ENCODE peak calls at places on chromosomes 5 and 9, in seven cellular contexts. One of them, this sample, is unnamed.

GRCh38 chr9:80699551-80699998 is 989.8 kb downstream of the TLE1 start:
- DNase-seq in SK-N-SH: no peak
- DNase-seq in iPS DF 6.9: no peak
- DNase-seq in GM12865: no peak
- DNase-seq in GM13976: no peak
- DNase-seq in SIG-M5: no peak
- DNase-seq in activated T-helper 1 cell treated with anti-CD3 and anti-CD28 coated beads, Interleukin-12 subunit alpha, Interleukin-12 subunit beta, Interleukin-2, Interleukin-4 antibody, amounts not matched to agents 30 ng/mL and 10 ng/mL and 1 ng/mL, durations not matched to agents 14 hours and 24 hours and 36 hours: no peak
- DNase-seq in this sample: no peak

GRCh38 chr5:8013951-8014844 is 145.2 kb downstream of the MTRR start:
- DNase-seq in activated T-helper 1 cell treated with anti-CD3 and anti-CD28 coated beads, Interleukin-12 subunit alpha, Interleukin-12 subunit beta, Interleukin-2, Interleukin-4 antibody, amounts not matched to agents 30 ng/mL and 10 ng/mL and 1 ng/mL, durations not matched to agents 14 hours and 24 hours and 36 hours: no peak
- DNase-seq in SIG-M5: no peak
- DNase-seq in SK-N-SH: no peak
- DNase-seq in iPS DF 6.9: no peak
- DNase-seq in GM13976: no peak
- DNase-seq in GM12865: no peak
- DNase-seq in this sample: no peak

GRCh38 chr5:34608368-34608767 is 47.8 kb upstream of the RAI14 start:
- DNase-seq in SK-N-SH: no peak
- DNase-seq in GM12865: no peak
- DNase-seq in activated T-helper 1 cell treated with anti-CD3 and anti-CD28 coated beads, Interleukin-12 subunit alpha, Interleukin-12 subunit beta, Interleukin-2, Interleukin-4 antibody, amounts not matched to agents 30 ng/mL and 10 ng/mL and 1 ng/mL, durations not matched to agents 14 hours and 24 hours and 36 hours: no peak
- DNase-seq in iPS DF 6.9: no peak
- DNase-seq in GM13976: no peak
- DNase-seq in SIG-M5: no peak
- DNase-seq in this sample: no peak

GRCh38 chr9:74309654-74310053 is 187.5 kb upstream of the RORB start:
- DNase-seq in SIG-M5: no peak
- DNase-seq in iPS DF 6.9: no peak
- DNase-seq in activated T-helper 1 cell treated with anti-CD3 and anti-CD28 coated beads, Interleukin-12 subunit alpha, Interleukin-12 subunit beta, Interleukin-2, Interleukin-4 antibody, amounts not matched to agents 30 ng/mL and 10 ng/mL and 1 ng/mL, durations not matched to agents 14 hours and 24 hours and 36 hours: no peak
- DNase-seq in SK-N-SH: no peak
- DNase-seq in GM12865: no peak
- DNase-seq in GM13976: no peak
- DNase-seq in this sample: no peak

GRCh38 chr5:159422371-159422770 is 92.1 kb upstream of the IL12B start:
- DNase-seq in GM12865: no peak
- DNase-seq in iPS DF 6.9: no peak
- DNase-seq in SIG-M5: no peak
- DNase-seq in SK-N-SH: no peak
- DNase-seq in activated T-helper 1 cell treated with anti-CD3 and anti-CD28 coated beads, Interleukin-12 subunit alpha, Interleukin-12 subunit beta, Interleukin-2, Interleukin-4 antibody, amounts not matched to agents 30 ng/mL and 10 ng/mL and 1 ng/mL, durations not matched to agents 14 hours and 24 hours and 36 hours: no peak
- DNase-seq in GM13976: no peak
- DNase-seq in this sample: no peak

GRCh38 chr9:98500337-98500919 is 208.3 kb downstream of the GABBR2 start:
- DNase-seq in iPS DF 6.9: no peak
- DNase-seq in SK-N-SH: no peak
- DNase-seq in GM13976: no peak
- DNase-seq in GM12865: no peak
- DNase-seq in SIG-M5: no peak
- DNase-seq in activated T-helper 1 cell treated with anti-CD3 and anti-CD28 coated beads, Interleukin-12 subunit alpha, Interleukin-12 subunit beta, Interleukin-2, Interleukin-4 antibody, amounts not matched to agents 30 ng/mL and 10 ng/mL and 1 ng/mL, durations not matched to agents 14 hours and 24 hours and 36 hours: no peak
- DNase-seq in this sample: no peak

GRCh38 chr9:122297512-122297911 is 32.8 kb downstream of the MRRF start:
- DNase-seq in activated T-helper 1 cell treated with anti-CD3 and anti-CD28 coated beads, Interleukin-12 subunit alpha, Interleukin-12 subunit beta, Interleukin-2, Interleukin-4 antibody, amounts not matched to agents 30 ng/mL and 10 ng/mL and 1 ng/mL, durations not matched to agents 14 hours and 24 hours and 36 hours: no peak
- DNase-seq in GM12865: no peak
- DNase-seq in SIG-M5: peak; percentile 19
- DNase-seq in SK-N-SH: no peak
- DNase-seq in iPS DF 6.9: no peak
- DNase-seq in GM13976: no peak
- DNase-seq in this sample: no peak

GRCh38 chr9:137022620-137023008 is 5.4 kb downstream of the ABCA2 start:
- DNase-seq in activated T-helper 1 cell treated with anti-CD3 and anti-CD28 coated beads, Interleukin-12 subunit alpha, Interleukin-12 subunit beta, Interleukin-2, Interleukin-4 antibody, amounts not matched to agents 30 ng/mL and 10 ng/mL and 1 ng/mL, durations not matched to agents 14 hours and 24 hours and 36 hours: no peak
- DNase-seq in iPS DF 6.9: no peak
- DNase-seq in GM13976: no peak
- DNase-seq in GM12865: no peak
- DNase-seq in SIG-M5: no peak
- DNase-seq in SK-N-SH: no peak
- DNase-seq in this sample: no peak

GRCh38 chr9:4111233-4112000 is 188.5 kb downstream of the GLIS3 start:
- DNase-seq in SIG-M5: no peak
- DNase-seq in GM12865: no peak
- DNase-seq in SK-N-SH: no peak
- DNase-seq in activated T-helper 1 cell treated with anti-CD3 and anti-CD28 coated beads, Interleukin-12 subunit alpha, Interleukin-12 subunit beta, Interleukin-2, Interleukin-4 antibody, amounts not matched to agents 30 ng/mL and 10 ng/mL and 1 ng/mL, durations not matched to agents 14 hours and 24 hours and 36 hours: no peak
- DNase-seq in iPS DF 6.9: no peak
- DNase-seq in GM13976: no peak
- DNase-seq in this sample: no peak

GRCh38 chr5:175517824-175518450 is 39.6 kb downstream of the SFXN1 start:
- DNase-seq in activated T-helper 1 cell treated with anti-CD3 and anti-CD28 coated beads, Interleukin-12 subunit alpha, Interleukin-12 subunit beta, Interleukin-2, Interleukin-4 antibody, amounts not matched to agents 30 ng/mL and 10 ng/mL and 1 ng/mL, durations not matched to agents 14 hours and 24 hours and 36 hours: peak; percentile 73
- DNase-seq in SK-N-SH: no peak
- DNase-seq in GM12865: no peak
- DNase-seq in GM13976: peak; percentile 36
- DNase-seq in iPS DF 6.9: no peak
- DNase-seq in SIG-M5: no peak
- DNase-seq in this sample: no peak

GRCh38 chr5:153794327-153794726 is 244.4 kb downstream of the FAM114A2 start:
- DNase-seq in GM12865: no peak
- DNase-seq in SIG-M5: no peak
- DNase-seq in GM13976: no peak
- DNase-seq in SK-N-SH: no peak
- DNase-seq in activated T-helper 1 cell treated with anti-CD3 and anti-CD28 coated beads, Interleukin-12 subunit alpha, Interleukin-12 subunit beta, Interleukin-2, Interleukin-4 antibody, amounts not matched to agents 30 ng/mL and 10 ng/mL and 1 ng/mL, durations not matched to agents 14 hours and 24 hours and 36 hours: no peak
- DNase-seq in iPS DF 6.9: no peak
- DNase-seq in this sample: no peak

This sample was measured in SK-N-DZ.